ENCODE peak calls at places on chromosomes 7 and 10, in ten cellular contexts. Y is kidney glomerular epithelial cell, B is retina, S is PC-3, M is cardiac septum, R is iris pigment epithelial cell, W is anterior cingulate cortex, K is iPS DF 19.7, Z is Caki2, V is choroid plexus epithelial cell. L is an unnamed sample.

GRCh38 chr10:59648711-59649201 is 60.9 kb downstream of the SLC16A9 start:
- DNase-seq in Y (no peak), B (peak; percentile 11), S (no peak), M (no peak), R (peak; percentile 10), W (peak; percentile 3), K (no peak), Z (no peak), V (peak; percentile 9), L (no peak)

GRCh38 chr10:127886371-127887051 is 6.2 kb downstream of the CLRN3 start:
- DNase-seq in Y (no peak), B (no peak), S (no peak), M (no peak), R (no peak), W (no peak), K (no peak), Z (no peak), V (no peak), L (no peak)

GRCh38 chr10:124087672-124088634 is 5.4 kb downstream of the CHST15 start:
- DNase-seq in Y (no peak), B (no peak), S (no peak), M (no peak), R (no peak), W (no peak), K (no peak), Z (no peak), V (no peak), L (no peak)

GRCh38 chr10:60978287-60979115 is 34.5 kb upstream of the RHOBTB1 start:
- DNase-seq in Y (peak; percentile 70), B (no peak), S (peak; percentile 99), M (no peak), R (peak; percentile 34), W (no peak), K (no peak), Z (peak; percentile 84), V (no peak), L (no peak)

GRCh38 chr10:8053446-8054242 is 844 bp upstream of the GATA3 start:
- DNase-seq in Y (peak; percentile 69), B (peak; percentile 88), S (peak; percentile 76), M (peak; percentile 87), R (peak; percentile 68), W (no peak), K (no peak), Z (peak; percentile 81), V (peak; percentile 49), L (peak; percentile 89)

GRCh38 chr10:88989824-88990527 is 622 bp upstream of the FAS start:
- DNase-seq in Y (peak; percentile 73), B (no peak), S (peak; percentile 47), M (no peak), R (peak; percentile 95), W (no peak), K (no peak), Z (no peak), V (peak; percentile 92), L (no peak)

GRCh38 chr10:55786461-55786860 is 574.6 kb downstream of the ZWINT start:
- DNase-seq in Y (no peak), B (no peak), S (no peak), M (no peak), R (no peak), W (no peak), K (no peak), Z (no peak), V (no peak), L (no peak)

GRCh38 chr7:40437498-40437897 is 302.7 kb downstream of the SUGCT start:
- DNase-seq in Y (peak; percentile 88), B (no peak), S (peak; percentile 92), M (no peak), R (peak; percentile 98), W (no peak), K (no peak), Z (peak; percentile 62), V (peak; percentile 97), L (no peak)

GRCh38 chr10:77598606-77599005 is 39.0 kb downstream of the KCNMA1 start:
- DNase-seq in Y (no peak), B (no peak), S (no peak), M (no peak), R (no peak), W (no peak), K (no peak), Z (no peak), V (no peak), L (no peak)

GRCh38 chr10:133159950-133160812 is at the start of gene KNDC1:
- DNase-seq in Y (no peak), B (peak; percentile 56), S (no peak), M (peak; percentile 57), R (peak; percentile 44), W (no peak), K (no peak), Z (peak; percentile 49), V (peak; percentile 21), L (no peak)

GRCh38 chr7:27316311-27316710 is 73.7 kb downstream of the EVX1 start:
- DNase-seq in Y (no peak), B (no peak), S (no peak), M (no peak), R (no peak), W (no peak), K (no peak), Z (no peak), V (no peak), L (no peak)

GRCh38 chr7:99380823-99381663 is 6.5 kb downstream of the ARPC1B start:
- DNase-seq in Y (no peak), B (no peak), S (no peak), M (no peak), R (peak; percentile 62), W (no peak), K (no peak), Z (peak; percentile 69), V (peak; percentile 58), L (peak; percentile 99)

L was measured in CD4-positive, alpha-beta memory T cell.